ENCODE peak calls at places on chromosomes 7 and 10, in seven cellular contexts. Z is NCI-H2171 treated with DMSO at 0.1 percent for 48 hours; R is HTR-8/SVneo; X is B cell; B is H7; Q is activated CD8-positive, alpha-beta memory T cell treated with anti-CD3 and anti-CD28 coated beads for 48 hours; J is Panc1. P is an unnamed sample.

GRCh38 chr10:44466236-44466635 is 81.3 kb upstream of the CXCL12 start:
- DNase-seq in Z (no peak), R (no peak), X (no peak), B (no peak), Q (no peak), J (no peak), P (no peak)

GRCh38 chr10:30413996-30414576 is 19.9 kb upstream of the MAP3K8 start:
- DNase-seq in Z (no peak), R (peak), X (no peak), B (peak), Q (no peak), J (no peak), P (no peak)

GRCh38 chr7:128309124-128309523 is 34.6 kb downstream of the RBM28 start:
- DNase-seq in Z (no peak), R (no peak), X (no peak), B (no peak), Q (no peak), J (no peak), P (no peak)

GRCh38 chr7:112296416-112296815 is 89.9 kb downstream of the ZNF277 start:
- DNase-seq in Z (peak), R (no peak), X (no peak), B (no peak), Q (no peak), J (no peak), P (no peak)

GRCh38 chr10:63611078-63611477 is 89.9 kb downstream of the REEP3 start:
- DNase-seq in Z (no peak), R (no peak), X (no peak), B (no peak), Q (no peak), J (no peak), P (no peak)

GRCh38 chr7:127758845-127759244 is 106.9 kb downstream of the SND1 start:
- DNase-seq in Z (no peak), R (no peak), X (no peak), B (no peak), Q (no peak), J (no peak), P (no peak)

GRCh38 chr7:107384025-107384424 is 85.8 kb upstream of the GPR22 start:
- DNase-seq in Z (no peak), R (no peak), X (no peak), B (no peak), Q (no peak), J (no peak), P (no peak)

GRCh38 chr10:70838270-70838669 is 22.5 kb downstream of the SGPL1 start:
- DNase-seq in Z (no peak), R (no peak), X (no peak), B (no peak), Q (no peak), J (no peak), P (no peak)

GRCh38 chr7:158355456-158356065 is 232.1 kb downstream of the PTPRN2 start:
- DNase-seq in Z (no peak), R (no peak), X (no peak), B (peak), Q (no peak), J (peak), P (no peak)

GRCh38 chr7:92044940-92045339 is 89.3 kb downstream of the CYP51A1 start:
- DNase-seq in Z (no peak), R (no peak), X (no peak), B (no peak), Q (no peak), J (no peak), P (no peak)

GRCh38 chr7:50608196-50608906 is 43.1 kb upstream of the DDC start:
- DNase-seq in Z (no peak), R (no peak), X (no peak), B (no peak), Q (no peak), J (no peak), P (no peak)

GRCh38 chr10:101837753-101838152 is 5.8 kb downstream of the KCNIP2 start:
- DNase-seq in Z (no peak), R (no peak), X (no peak), B (no peak), Q (no peak), J (no peak), P (no peak)

GRCh38 chr7:1091644-1092027 is 3.7 kb downstream of the GPER1 start:
- DNase-seq in Z (no peak), R (no peak), X (no peak), B (no peak), Q (no peak), J (no peak), P (no peak)

GRCh38 chr7:151940048-151940845 is 16.0 kb upstream of the GALNTL5 start:
- DNase-seq in Z (no peak), R (peak), X (no peak), B (no peak), Q (no peak), J (peak), P (no peak)

GRCh38 chr10:122294006-122294405 is 22.9 kb downstream of the BTBD16 start:
- DNase-seq in Z (no peak), R (no peak), X (no peak), B (no peak), Q (no peak), J (no peak), P (no peak)

GRCh38 chr10:22505923-22506685 is 160.8 kb downstream of the SPAG6 start:
- DNase-seq in Z (no peak), R (no peak), X (peak), B (no peak), Q (peak), J (no peak), P (no peak)

GRCh38 chr7:20519641-20520040 is 95.8 kb upstream of the ABCB5 start:
- DNase-seq in Z (no peak), R (no peak), X (no peak), B (no peak), Q (no peak), J (no peak), P (no peak)

GRCh38 chr7:116315293-116315692 is 105.0 kb downstream of the TES start:
- DNase-seq in Z (no peak), R (peak), X (no peak), B (no peak), Q (no peak), J (no peak), P (no peak)

GRCh38 chr10:131831561-131831960 is 69.2 kb upstream of the PPP2R2D start:
- DNase-seq in Z (no peak), R (no peak), X (no peak), B (peak), Q (no peak), J (no peak), P (no peak)

GRCh38 chr7:73850781-73851207 is 8.5 kb upstream of the METTL27 start:
- DNase-seq in Z (no peak), R (peak), X (no peak), B (no peak), Q (no peak), J (peak), P (no peak)

GRCh38 chr10:14625210-14625621 is 149.5 kb downstream of the FAM107B start:
- DNase-seq in Z (peak), R (no peak), X (no peak), B (no peak), Q (no peak), J (no peak), P (no peak)

GRCh38 chr10:62926407-62926806 is 110.2 kb upstream of the EGR2 start:
- DNase-seq in Z (no peak), R (no peak), X (no peak), B (no peak), Q (no peak), J (no peak), P (no peak)

GRCh38 chr10:31321396-31321941 is 2.5 kb downstream of the ZEB1 start:
- DNase-seq in Z (peak), R (no peak), X (peak), B (no peak), Q (no peak), J (no peak), P (no peak)

GRCh38 chr7:145106001-145106400 is 270.1 kb upstream of the TPK1 start:
- DNase-seq in Z (peak), R (no peak), X (no peak), B (no peak), Q (no peak), J (no peak), P (no peak)

GRCh38 chr10:132411561-132412253 is 14.7 kb downstream of the PWWP2B start:
- DNase-seq in Z (no peak), R (no peak), X (no peak), B (peak), Q (no peak), J (no peak), P (no peak)

P was measured in GM13977.